ENCODE peak calls at places on chromosomes 5 and 9, in seven cellular contexts. One of them, this sample, is unnamed.

GRCh38 chr9:112119225-112120045 is 55.7 kb downstream of the SUSD1 start:
- DNase-seq in stimulated activated CD4-positive, alpha-beta T cell treated with anti-CD3 and anti-CD28 coated beads, Interleukin-2, amount 100 ng/mL, for 48 hours: no peak
- DNase-seq in central memory CD4-positive, alpha-beta T cell: no peak
- DNase-seq in anterior cingulate cortex: no peak
- DNase-seq in fibroblast of gingiva: no peak
- DNase-seq in GM12865: no peak
- DNase-seq in stimulated activated CD8-positive, alpha-beta memory T cell treated with anti-CD3 and anti-CD28 coated beads, Interleukin-7, amount 100 ng/mL, for 1 hour: no peak
- DNase-seq in this sample: no peak

GRCh38 chr5:82847564-82847963 is 229.6 kb downstream of the TMEM167A start:
- DNase-seq in stimulated activated CD4-positive, alpha-beta T cell treated with anti-CD3 and anti-CD28 coated beads, Interleukin-2, amount 100 ng/mL, for 48 hours: no peak
- DNase-seq in central memory CD4-positive, alpha-beta T cell: no peak
- DNase-seq in anterior cingulate cortex: no peak
- DNase-seq in fibroblast of gingiva: no peak
- DNase-seq in GM12865: no peak
- DNase-seq in stimulated activated CD8-positive, alpha-beta memory T cell treated with anti-CD3 and anti-CD28 coated beads, Interleukin-7, amount 100 ng/mL, for 1 hour: no peak
- DNase-seq in this sample: no peak

GRCh38 chr5:113226337-113226736 is 208.5 kb downstream of the TSSK1B start:
- DNase-seq in stimulated activated CD4-positive, alpha-beta T cell treated with anti-CD3 and anti-CD28 coated beads, Interleukin-2, amount 100 ng/mL, for 48 hours: no peak
- DNase-seq in central memory CD4-positive, alpha-beta T cell: no peak
- DNase-seq in anterior cingulate cortex: no peak
- DNase-seq in fibroblast of gingiva: no peak
- DNase-seq in GM12865: no peak
- DNase-seq in stimulated activated CD8-positive, alpha-beta memory T cell treated with anti-CD3 and anti-CD28 coated beads, Interleukin-7, amount 100 ng/mL, for 1 hour: no peak
- DNase-seq in this sample: no peak

GRCh38 chr9:18896531-18897179 is 136.4 kb downstream of the SAXO1 start:
- DNase-seq in stimulated activated CD4-positive, alpha-beta T cell treated with anti-CD3 and anti-CD28 coated beads, Interleukin-2, amount 100 ng/mL, for 48 hours: no peak
- DNase-seq in central memory CD4-positive, alpha-beta T cell: no peak
- DNase-seq in anterior cingulate cortex: no peak
- DNase-seq in fibroblast of gingiva: no peak
- DNase-seq in GM12865: peak; percentile 20
- DNase-seq in stimulated activated CD8-positive, alpha-beta memory T cell treated with anti-CD3 and anti-CD28 coated beads, Interleukin-7, amount 100 ng/mL, for 1 hour: no peak
- DNase-seq in this sample: no peak

GRCh38 chr9:35689601-35690446 is at the start of gene TPM2:
- DNase-seq in stimulated activated CD4-positive, alpha-beta T cell treated with anti-CD3 and anti-CD28 coated beads, Interleukin-2, amount 100 ng/mL, for 48 hours: no peak
- DNase-seq in central memory CD4-positive, alpha-beta T cell: no peak
- DNase-seq in anterior cingulate cortex: no peak
- DNase-seq in fibroblast of gingiva: peak; percentile 90
- DNase-seq in GM12865: no peak
- DNase-seq in stimulated activated CD8-positive, alpha-beta memory T cell treated with anti-CD3 and anti-CD28 coated beads, Interleukin-7, amount 100 ng/mL, for 1 hour: no peak
- DNase-seq in this sample: no peak

GRCh38 chr5:158013939-158014338 is 155.0 kb upstream of the CLINT1 start:
- DNase-seq in stimulated activated CD4-positive, alpha-beta T cell treated with anti-CD3 and anti-CD28 coated beads, Interleukin-2, amount 100 ng/mL, for 48 hours: no peak
- DNase-seq in central memory CD4-positive, alpha-beta T cell: no peak
- DNase-seq in anterior cingulate cortex: no peak
- DNase-seq in fibroblast of gingiva: peak; percentile 61
- DNase-seq in GM12865: peak; percentile 21
- DNase-seq in stimulated activated CD8-positive, alpha-beta memory T cell treated with anti-CD3 and anti-CD28 coated beads, Interleukin-7, amount 100 ng/mL, for 1 hour: no peak
- DNase-seq in this sample: no peak

GRCh38 chr5:108345541-108346171 is 36.2 kb downstream of the FBXL17 start:
- DNase-seq in stimulated activated CD4-positive, alpha-beta T cell treated with anti-CD3 and anti-CD28 coated beads, Interleukin-2, amount 100 ng/mL, for 48 hours: no peak
- DNase-seq in central memory CD4-positive, alpha-beta T cell: peak; percentile 20
- DNase-seq in anterior cingulate cortex: no peak
- DNase-seq in fibroblast of gingiva: peak; percentile 51
- DNase-seq in GM12865: peak; percentile 42
- DNase-seq in stimulated activated CD8-positive, alpha-beta memory T cell treated with anti-CD3 and anti-CD28 coated beads, Interleukin-7, amount 100 ng/mL, for 1 hour: no peak
- DNase-seq in this sample: no peak

GRCh38 chr5:40273936-40274335 is 405.8 kb upstream of the PTGER4 start:
- DNase-seq in stimulated activated CD4-positive, alpha-beta T cell treated with anti-CD3 and anti-CD28 coated beads, Interleukin-2, amount 100 ng/mL, for 48 hours: no peak
- DNase-seq in central memory CD4-positive, alpha-beta T cell: no peak
- DNase-seq in anterior cingulate cortex: no peak
- DNase-seq in fibroblast of gingiva: no peak
- DNase-seq in GM12865: no peak
- DNase-seq in stimulated activated CD8-positive, alpha-beta memory T cell treated with anti-CD3 and anti-CD28 coated beads, Interleukin-7, amount 100 ng/mL, for 1 hour: no peak
- DNase-seq in this sample: no peak

GRCh38 chr9:97934321-97935115 is 3.5 kb downstream of the HEMGN start:
- DNase-seq in stimulated activated CD4-positive, alpha-beta T cell treated with anti-CD3 and anti-CD28 coated beads, Interleukin-2, amount 100 ng/mL, for 48 hours: no peak
- DNase-seq in central memory CD4-positive, alpha-beta T cell: no peak
- DNase-seq in anterior cingulate cortex: no peak
- DNase-seq in fibroblast of gingiva: peak; percentile 19
- DNase-seq in GM12865: no peak
- DNase-seq in stimulated activated CD8-positive, alpha-beta memory T cell treated with anti-CD3 and anti-CD28 coated beads, Interleukin-7, amount 100 ng/mL, for 1 hour: no peak
- DNase-seq in this sample: no peak

GRCh38 chr5:170896779-170897178 is 35.0 kb downstream of the RANBP17 start:
- DNase-seq in stimulated activated CD4-positive, alpha-beta T cell treated with anti-CD3 and anti-CD28 coated beads, Interleukin-2, amount 100 ng/mL, for 48 hours: no peak
- DNase-seq in central memory CD4-positive, alpha-beta T cell: no peak
- DNase-seq in anterior cingulate cortex: no peak
- DNase-seq in fibroblast of gingiva: peak; percentile 71
- DNase-seq in GM12865: no peak
- DNase-seq in stimulated activated CD8-positive, alpha-beta memory T cell treated with anti-CD3 and anti-CD28 coated beads, Interleukin-7, amount 100 ng/mL, for 1 hour: no peak
- DNase-seq in this sample: no peak

GRCh38 chr5:505946-506555 is 18.2 kb downstream of the SLC9A3 start:
- DNase-seq in stimulated activated CD4-positive, alpha-beta T cell treated with anti-CD3 and anti-CD28 coated beads, Interleukin-2, amount 100 ng/mL, for 48 hours: no peak
- DNase-seq in central memory CD4-positive, alpha-beta T cell: no peak
- DNase-seq in anterior cingulate cortex: no peak
- DNase-seq in fibroblast of gingiva: no peak
- DNase-seq in GM12865: no peak
- DNase-seq in stimulated activated CD8-positive, alpha-beta memory T cell treated with anti-CD3 and anti-CD28 coated beads, Interleukin-7, amount 100 ng/mL, for 1 hour: no peak
- DNase-seq in this sample: no peak

GRCh38 chr5:133487093-133487492 is 125.2 kb downstream of the FSTL4 start:
- DNase-seq in stimulated activated CD4-positive, alpha-beta T cell treated with anti-CD3 and anti-CD28 coated beads, Interleukin-2, amount 100 ng/mL, for 48 hours: no peak
- DNase-seq in central memory CD4-positive, alpha-beta T cell: no peak
- DNase-seq in anterior cingulate cortex: no peak
- DNase-seq in fibroblast of gingiva: no peak
- DNase-seq in GM12865: no peak
- DNase-seq in stimulated activated CD8-positive, alpha-beta memory T cell treated with anti-CD3 and anti-CD28 coated beads, Interleukin-7, amount 100 ng/mL, for 1 hour: no peak
- DNase-seq in this sample: no peak

GRCh38 chr9:17470015-17470414 is 108.9 kb upstream of the SH3GL2 start:
- DNase-seq in stimulated activated CD4-positive, alpha-beta T cell treated with anti-CD3 and anti-CD28 coated beads, Interleukin-2, amount 100 ng/mL, for 48 hours: no peak
- DNase-seq in central memory CD4-positive, alpha-beta T cell: no peak
- DNase-seq in anterior cingulate cortex: no peak
- DNase-seq in fibroblast of gingiva: no peak
- DNase-seq in GM12865: no peak
- DNase-seq in stimulated activated CD8-positive, alpha-beta memory T cell treated with anti-CD3 and anti-CD28 coated beads, Interleukin-7, amount 100 ng/mL, for 1 hour: no peak
- DNase-seq in this sample: no peak

GRCh38 chr9:121204611-121205010 is 2.9 kb upstream of the RAB14 start:
- DNase-seq in stimulated activated CD4-positive, alpha-beta T cell treated with anti-CD3 and anti-CD28 coated beads, Interleukin-2, amount 100 ng/mL, for 48 hours: no peak
- DNase-seq in central memory CD4-positive, alpha-beta T cell: no peak
- DNase-seq in anterior cingulate cortex: no peak
- DNase-seq in fibroblast of gingiva: no peak
- DNase-seq in GM12865: no peak
- DNase-seq in stimulated activated CD8-positive, alpha-beta memory T cell treated with anti-CD3 and anti-CD28 coated beads, Interleukin-7, amount 100 ng/mL, for 1 hour: no peak
- DNase-seq in this sample: no peak

GRCh38 chr9:13139641-13140171 is 139.8 kb downstream of the MPDZ start:
- DNase-seq in stimulated activated CD4-positive, alpha-beta T cell treated with anti-CD3 and anti-CD28 coated beads, Interleukin-2, amount 100 ng/mL, for 48 hours: no peak
- DNase-seq in central memory CD4-positive, alpha-beta T cell: no peak
- DNase-seq in anterior cingulate cortex: no peak
- DNase-seq in fibroblast of gingiva: peak; percentile 86
- DNase-seq in GM12865: no peak
- DNase-seq in stimulated activated CD8-positive, alpha-beta memory T cell treated with anti-CD3 and anti-CD28 coated beads, Interleukin-7, amount 100 ng/mL, for 1 hour: no peak
- DNase-seq in this sample: no peak

GRCh38 chr9:134764870-134765269 is 115.7 kb upstream of the FCN2 start:
- DNase-seq in stimulated activated CD4-positive, alpha-beta T cell treated with anti-CD3 and anti-CD28 coated beads, Interleukin-2, amount 100 ng/mL, for 48 hours: no peak
- DNase-seq in central memory CD4-positive, alpha-beta T cell: no peak
- DNase-seq in anterior cingulate cortex: no peak
- DNase-seq in fibroblast of gingiva: no peak
- DNase-seq in GM12865: no peak
- DNase-seq in stimulated activated CD8-positive, alpha-beta memory T cell treated with anti-CD3 and anti-CD28 coated beads, Interleukin-7, amount 100 ng/mL, for 1 hour: no peak
- DNase-seq in this sample: no peak

GRCh38 chr9:127336708-127337352 is 60.1 kb upstream of the SLC2A8 start:
- DNase-seq in stimulated activated CD4-positive, alpha-beta T cell treated with anti-CD3 and anti-CD28 coated beads, Interleukin-2, amount 100 ng/mL, for 48 hours: no peak
- DNase-seq in central memory CD4-positive, alpha-beta T cell: no peak
- DNase-seq in anterior cingulate cortex: no peak
- DNase-seq in fibroblast of gingiva: peak; percentile 92
- DNase-seq in GM12865: no peak
- DNase-seq in stimulated activated CD8-positive, alpha-beta memory T cell treated with anti-CD3 and anti-CD28 coated beads, Interleukin-7, amount 100 ng/mL, for 1 hour: no peak
- DNase-seq in this sample: no peak

GRCh38 chr5:92353107-92354030 is 970.3 kb upstream of the ARRDC3 start:
- DNase-seq in stimulated activated CD4-positive, alpha-beta T cell treated with anti-CD3 and anti-CD28 coated beads, Interleukin-2, amount 100 ng/mL, for 48 hours: no peak
- DNase-seq in central memory CD4-positive, alpha-beta T cell: no peak
- DNase-seq in anterior cingulate cortex: no peak
- DNase-seq in fibroblast of gingiva: peak; percentile 66
- DNase-seq in GM12865: no peak
- DNase-seq in stimulated activated CD8-positive, alpha-beta memory T cell treated with anti-CD3 and anti-CD28 coated beads, Interleukin-7, amount 100 ng/mL, for 1 hour: no peak
- DNase-seq in this sample: no peak

GRCh38 chr5:32461441-32462120 is 17.0 kb upstream of the ZFR start:
- DNase-seq in stimulated activated CD4-positive, alpha-beta T cell treated with anti-CD3 and anti-CD28 coated beads, Interleukin-2, amount 100 ng/mL, for 48 hours: no peak
- DNase-seq in central memory CD4-positive, alpha-beta T cell: no peak
- DNase-seq in anterior cingulate cortex: no peak
- DNase-seq in fibroblast of gingiva: no peak
- DNase-seq in GM12865: no peak
- DNase-seq in stimulated activated CD8-positive, alpha-beta memory T cell treated with anti-CD3 and anti-CD28 coated beads, Interleukin-7, amount 100 ng/mL, for 1 hour: no peak
- DNase-seq in this sample: no peak

This sample was measured in esophagus squamous epithelium.